ENCODE peak calls at places on chromosomes 7 and 10, in four cellular contexts. One of them, this sample, is unnamed. For H3K4me1, the result is how much of the 10 kb centered on the place peaks cover.

GRCh38 chr10:22534849-22535604 is 179.4 kb downstream of the PIP4K2A start:
- DNase-seq in fibroblast of lung: peak
- DNase-seq in body of pancreas: no peak
- DNase-seq in OCI-LY7: no peak
- DNase-seq in this sample: no peak

GRCh38 chr10:11439523-11440053 is 171.9 kb downstream of the USP6NL start:
- DNase-seq in fibroblast of lung: no peak
- DNase-seq in body of pancreas: no peak
- DNase-seq in OCI-LY7: no peak
- DNase-seq in this sample: no peak

GRCh38 chr7:28984219-28984618 is 26.1 kb upstream of the TRIL start:
- DNase-seq in fibroblast of lung: no peak
- DNase-seq in body of pancreas: no peak
- DNase-seq in OCI-LY7: no peak
- DNase-seq in this sample: no peak

GRCh38 chr10:78516741-78517140 is 483.1 kb downstream of the RPS24 start:
- DNase-seq in fibroblast of lung: no peak
- DNase-seq in body of pancreas: no peak
- DNase-seq in OCI-LY7: no peak
- DNase-seq in this sample: no peak

GRCh38 chr7:22219036-22219435 is 137.9 kb downstream of the RAPGEF5 start:
- DNase-seq in fibroblast of lung: no peak
- DNase-seq in body of pancreas: no peak
- DNase-seq in OCI-LY7: no peak
- DNase-seq in this sample: no peak

GRCh38 chr7:74051629-74052410 is 23.8 kb downstream of the ELN start:
- DNase-seq in fibroblast of lung: peak
- DNase-seq in body of pancreas: peak
- DNase-seq in OCI-LY7: peak
- DNase-seq in this sample: no peak

GRCh38 chr7:134458341-134458805 is 527 bp downstream of the AKR1B1 start:
- DNase-seq in fibroblast of lung: peak
- DNase-seq in body of pancreas: peak
- DNase-seq in OCI-LY7: peak
- DNase-seq in this sample: peak

GRCh38 chr7:105715528-105715927 is 134.2 kb upstream of the EFCAB10 start:
- DNase-seq in fibroblast of lung: no peak
- DNase-seq in body of pancreas: no peak
- DNase-seq in OCI-LY7: no peak
- DNase-seq in this sample: no peak

GRCh38 chr7:157158400-157158799 is 19.7 kb downstream of the UBE3C start:
- DNase-seq in fibroblast of lung: no peak
- DNase-seq in body of pancreas: no peak
- DNase-seq in OCI-LY7: no peak
- DNase-seq in this sample: no peak

GRCh38 chr7:142152076-142152475 is 40.6 kb downstream of the MGAM2 start:
- DNase-seq in fibroblast of lung: no peak
- DNase-seq in body of pancreas: no peak
- DNase-seq in OCI-LY7: no peak
- DNase-seq in this sample: no peak

GRCh38 chr7:42012786-42013360 is 224.1 kb downstream of the GLI3 start:
- DNase-seq in fibroblast of lung: no peak
- DNase-seq in body of pancreas: no peak
- DNase-seq in OCI-LY7: no peak
- DNase-seq in this sample: no peak

GRCh38 chr7:106111671-106112117 is 418 bp downstream of the SYPL1 start:
- DNase-seq in fibroblast of lung: peak
- DNase-seq in body of pancreas: peak
- DNase-seq in OCI-LY7: peak
- DNase-seq in this sample: peak

GRCh38 chr7:152899482-152900166 is 140.1 kb downstream of the ACTR3B start:
- DNase-seq in fibroblast of lung: peak
- DNase-seq in body of pancreas: peak
- DNase-seq in OCI-LY7: no peak
- DNase-seq in this sample: no peak

GRCh38 chr7:145692237-145692950 is 424.2 kb upstream of the CNTNAP2 start:
- DNase-seq in fibroblast of lung: peak
- DNase-seq in body of pancreas: no peak
- DNase-seq in OCI-LY7: no peak
- DNase-seq in this sample: no peak

GRCh38 chr10:115020449-115020848 is 72.7 kb upstream of the ATRNL1 start:
- DNase-seq in fibroblast of lung: no peak
- DNase-seq in body of pancreas: no peak
- DNase-seq in OCI-LY7: no peak
- DNase-seq in this sample: no peak

GRCh38 chr7:4928445-4928844 is 30.5 kb downstream of the MMD2 start:
- DNase-seq in fibroblast of lung: no peak
- DNase-seq in body of pancreas: no peak
- DNase-seq in OCI-LY7: no peak
- DNase-seq in this sample: no peak

GRCh38 chr7:102415685-102416225 is 17.6 kb upstream of the ORAI2 start:
- DNase-seq in fibroblast of lung: no peak
- DNase-seq in body of pancreas: no peak
- DNase-seq in OCI-LY7: peak
- DNase-seq in this sample: no peak

GRCh38 chr10:119024882-119025281 is 4.6 kb upstream of the NANOS1 start:
- DNase-seq in fibroblast of lung: no peak
- DNase-seq in body of pancreas: no peak
- DNase-seq in OCI-LY7: no peak
- DNase-seq in this sample: no peak

GRCh38 chr10:72834183-72834825 is 59.2 kb upstream of the OIT3 start:
- DNase-seq in fibroblast of lung: peak
- DNase-seq in body of pancreas: peak
- DNase-seq in OCI-LY7: peak
- DNase-seq in this sample: peak

GRCh38 chr10:84194424-84195043 is at the start of gene CDHR1:
- DNase-seq in fibroblast of lung: no peak
- DNase-seq in body of pancreas: no peak
- DNase-seq in OCI-LY7: no peak
- DNase-seq in this sample: no peak

GRCh38 chr10:3481000-3481335 is 304.0 kb downstream of the KLF6 start:
- DNase-seq in fibroblast of lung: no peak
- DNase-seq in body of pancreas: no peak
- DNase-seq in OCI-LY7: no peak
- DNase-seq in this sample: no peak

GRCh38 chr10:86819567-86819966 is 63.1 kb downstream of the BMPR1A start:
- DNase-seq in fibroblast of lung: no peak
- DNase-seq in body of pancreas: no peak
- DNase-seq in OCI-LY7: no peak
- DNase-seq in this sample: no peak

GRCh38 chr10:92696606-92697383 is 7.0 kb downstream of the HHEX start:
- DNase-seq in fibroblast of lung: no peak
- DNase-seq in body of pancreas: no peak
- DNase-seq in OCI-LY7: no peak
- DNase-seq in this sample: no peak

GRCh38 chr7:144378651-144379050 is 23.4 kb downstream of the ARHGEF5 start:
- DNase-seq in fibroblast of lung: no peak
- DNase-seq in body of pancreas: no peak
- DNase-seq in OCI-LY7: no peak
- DNase-seq in this sample: no peak

GRCh38 chr7:109844362-109844761 is 1246.6 kb upstream of the LRRN3 start:
- DNase-seq in fibroblast of lung: peak
- DNase-seq in body of pancreas: no peak
- DNase-seq in OCI-LY7: no peak
- DNase-seq in this sample: no peak

GRCh38 chr7:123023126-123023525 is 27.6 kb upstream of the TAS2R16 start:
- DNase-seq in fibroblast of lung: no peak
- DNase-seq in body of pancreas: no peak
- DNase-seq in OCI-LY7: no peak
- DNase-seq in this sample: no peak

GRCh38 chr7:129773871-129774270 is 162.4 kb downstream of the NRF1 start:
- DNase-seq in fibroblast of lung: no peak
- DNase-seq in body of pancreas: no peak
- DNase-seq in OCI-LY7: no peak
- DNase-seq in this sample: no peak

GRCh38 chr10:30284860-30285594 is 64.1 kb downstream of the MTPAP start:
- DNase-seq in fibroblast of lung: no peak
- DNase-seq in body of pancreas: no peak
- DNase-seq in OCI-LY7: no peak
- DNase-seq in this sample: no peak

GRCh38 chr10:101778781-101779543 is 3.0 kb upstream of the FGF8 start:
- DNase-seq in fibroblast of lung: peak
- DNase-seq in body of pancreas: peak
- DNase-seq in OCI-LY7: peak
- DNase-seq in this sample: peak

GRCh38 chr7:20786779-20787651 is at the start of gene SP8:
- DNase-seq in fibroblast of lung: no peak
- DNase-seq in body of pancreas: no peak
- DNase-seq in OCI-LY7: no peak
- DNase-seq in this sample: no peak

GRCh38 chr10:44386546-44387052 is 1.7 kb upstream of the CXCL12 start:
- DNase-seq in fibroblast of lung: peak
- DNase-seq in body of pancreas: peak
- DNase-seq in OCI-LY7: peak
- DNase-seq in this sample: no peak

GRCh38 chr10:71694567-71694968 is 25.0 kb downstream of the C10orf105 start:
- DNase-seq in fibroblast of lung: no peak
- DNase-seq in body of pancreas: no peak
- DNase-seq in OCI-LY7: peak
- DNase-seq in this sample: peak

GRCh38 chr7:47525066-47525623 is 56.8 kb downstream of the TNS3 start:
- DNase-seq in fibroblast of lung: no peak
- DNase-seq in body of pancreas: no peak
- DNase-seq in OCI-LY7: no peak
- DNase-seq in this sample: no peak

GRCh38 chr7:98294798-98295382 is 13.4 kb downstream of the BRI3 start:
- DNase-seq in fibroblast of lung: peak
- DNase-seq in body of pancreas: peak
- DNase-seq in OCI-LY7: peak
- DNase-seq in this sample: no peak

GRCh38 chr10:132557696-132558515 is 20.3 kb downstream of the INPP5A start:
- DNase-seq in fibroblast of lung: no peak
- DNase-seq in body of pancreas: no peak
- DNase-seq in OCI-LY7: no peak
- DNase-seq in this sample: no peak
- H3K4me1 ChIP-seq in fibroblast of lung: under half
- H3K4me1 ChIP-seq in body of pancreas: under half
- H3K4me1 ChIP-seq in OCI-LY7: half or more
- H3K4me1 ChIP-seq in this sample: under half

DNA sequence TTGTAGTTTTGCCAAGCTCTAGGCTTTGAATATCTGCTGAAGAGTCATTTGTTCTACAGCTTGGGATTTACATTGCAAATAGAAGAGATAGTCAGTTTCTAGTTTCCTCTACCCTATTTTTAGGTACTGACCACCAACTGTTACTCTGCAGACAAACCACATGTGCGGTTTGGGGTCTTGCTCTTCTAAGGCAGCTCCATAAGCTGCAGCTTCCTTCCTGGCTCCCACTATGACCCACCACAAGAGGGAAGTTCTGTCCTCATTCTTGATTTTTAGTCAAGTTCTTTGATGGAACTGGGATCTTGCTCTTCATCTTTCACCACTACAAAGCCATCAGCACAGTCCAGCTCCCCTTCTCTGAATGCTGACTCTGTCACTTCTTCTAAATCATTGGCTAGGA is 337.7 kb upstream of the KIAA1217 start:
- DNase-seq in fibroblast of lung: no peak
- DNase-seq in body of pancreas: no peak
- DNase-seq in OCI-LY7: peak
- DNase-seq in this sample: no peak
- H3K4me3 ChIP-seq in fibroblast of lung: no peak
- H3K4me3 ChIP-seq in body of pancreas: no peak
- H3K4me3 ChIP-seq in OCI-LY7: no peak
- H3K4me3 ChIP-seq in this sample: no peak

GRCh38 chr10:100656479-100656878 is 88.9 kb upstream of the PAX2 start:
- DNase-seq in fibroblast of lung: peak
- DNase-seq in body of pancreas: peak
- DNase-seq in OCI-LY7: no peak
- DNase-seq in this sample: no peak

GRCh38 chr10:100655760-100656421 is 89.5 kb upstream of the PAX2 start:
- DNase-seq in fibroblast of lung: no peak
- DNase-seq in body of pancreas: no peak
- DNase-seq in OCI-LY7: no peak
- DNase-seq in this sample: no peak

GRCh38 chr10:100653957-100654834 is 91.2 kb upstream of the PAX2 start:
- DNase-seq in fibroblast of lung: peak
- DNase-seq in body of pancreas: no peak
- DNase-seq in OCI-LY7: no peak
- DNase-seq in this sample: peak

GRCh38 chr10:100653238-100653956 is 92.0 kb upstream of the PAX2 start:
- DNase-seq in fibroblast of lung: no peak
- DNase-seq in body of pancreas: no peak
- DNase-seq in OCI-LY7: no peak
- DNase-seq in this sample: no peak

GRCh38 chr10:100654835-100655759 is 90.3 kb upstream of the PAX2 start:
- DNase-seq in fibroblast of lung: no peak
- DNase-seq in body of pancreas: no peak
- DNase-seq in OCI-LY7: no peak
- DNase-seq in this sample: peak
- H3K27ac ChIP-seq in fibroblast of lung: no peak
- H3K27ac ChIP-seq in body of pancreas: no peak
- H3K27ac ChIP-seq in OCI-LY7: no peak
- H3K27ac ChIP-seq in this sample: no peak

GRCh38 chr10:122878799-122879338 is 512 bp downstream of the FAM24B start:
- DNase-seq in fibroblast of lung: no peak
- DNase-seq in body of pancreas: peak
- DNase-seq in OCI-LY7: peak
- DNase-seq in this sample: no peak

GRCh38 chr10:122876493-122876855 is 2.9 kb downstream of the FAM24B start:
- DNase-seq in fibroblast of lung: no peak
- DNase-seq in body of pancreas: no peak
- DNase-seq in OCI-LY7: no peak
- DNase-seq in this sample: no peak

GRCh38 chr10:122879339-122880273 is at the start of gene FAM24B:
- DNase-seq in fibroblast of lung: peak
- DNase-seq in body of pancreas: peak
- DNase-seq in OCI-LY7: peak
- DNase-seq in this sample: peak

GRCh38 chr10:122875843-122876492 is 3.4 kb downstream of the FAM24B start:
- DNase-seq in fibroblast of lung: no peak
- DNase-seq in body of pancreas: no peak
- DNase-seq in OCI-LY7: no peak
- DNase-seq in this sample: no peak

GRCh38 chr10:122877264-122877663 is 2.1 kb downstream of the FAM24B start:
- DNase-seq in fibroblast of lung: no peak
- DNase-seq in body of pancreas: no peak
- DNase-seq in OCI-LY7: no peak
- DNase-seq in this sample: no peak
- H3K4me1 ChIP-seq in fibroblast of lung: under half
- H3K4me1 ChIP-seq in body of pancreas: under half
- H3K4me1 ChIP-seq in OCI-LY7: under half
- H3K4me1 ChIP-seq in this sample: under half

DNA sequence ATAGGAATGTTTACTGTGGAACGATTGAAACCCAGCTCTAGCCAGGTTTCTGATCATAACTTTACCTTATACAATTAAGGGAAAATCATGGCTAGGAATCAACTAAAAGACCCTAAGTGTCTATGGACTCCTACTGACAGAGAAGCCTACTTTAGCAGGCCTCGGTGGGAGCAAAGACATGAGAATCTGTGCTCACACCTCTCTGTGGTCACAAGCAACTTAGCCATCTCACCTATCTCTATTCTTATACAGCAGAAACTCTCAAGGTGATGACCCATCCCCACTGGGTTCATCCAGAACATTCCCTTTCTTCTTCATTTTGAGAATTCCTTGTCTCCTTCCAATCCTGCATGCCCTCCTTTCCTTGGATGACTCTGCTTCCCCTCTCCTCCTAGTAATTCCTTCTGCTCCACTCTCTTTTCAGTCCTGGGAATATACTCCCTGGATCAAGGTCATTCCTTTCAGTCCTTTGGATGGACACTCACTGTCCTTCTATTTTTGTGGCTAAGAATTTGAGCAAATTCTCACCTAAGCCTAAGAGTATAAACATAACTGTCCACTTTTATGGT is 2.9 kb downstream of the BLNK start:
- DNase-seq in fibroblast of lung: no peak
- DNase-seq in body of pancreas: no peak
- DNase-seq in OCI-LY7: no peak
- DNase-seq in this sample: no peak
- H3K4me3 ChIP-seq in fibroblast of lung: no peak
- H3K4me3 ChIP-seq in body of pancreas: no peak
- H3K4me3 ChIP-seq in OCI-LY7: peak
- H3K4me3 ChIP-seq in this sample: no peak